ENCODE peak calls at places on chromosomes 5 and 9, in nine cellular contexts. L is omental fat pad; M is CD4-positive, alpha-beta T cell; P is uterus; R is left ventricle myocardium inferior; H is BJ; N is MM.1S; I is retinal pigment epithelial cell; J is progenitor cell of endocrine pancreas. W is an unnamed sample.

GRCh38 chr9:109974143-109974917 is 194.3 kb downstream of the PALM2AKAP2 start:
- DNase-seq in L (no peak), M (no peak), P (no peak), R (peak; percentile 21), H (no peak), N (peak; percentile 80), I (no peak), J (no peak), W (no peak)

GRCh38 chr5:153796527-153796926 is 242.2 kb downstream of the FAM114A2 start:
- DNase-seq in L (no peak), M (no peak), P (no peak), R (no peak), H (no peak), N (no peak), I (no peak), J (no peak), W (no peak)

GRCh38 chr9:112338561-112338960 is 5.1 kb upstream of the PTBP3 start:
- DNase-seq in L (no peak), M (no peak), P (no peak), R (no peak), H (no peak), N (no peak), I (no peak), J (no peak), W (peak; percentile 59)

GRCh38 chr9:134961331-134962064 is 43.8 kb upstream of the FCN1 start:
- DNase-seq in L (no peak), M (no peak), P (no peak), R (peak; percentile 35), H (no peak), N (no peak), I (no peak), J (no peak), W (no peak)

GRCh38 chr5:14532180-14532579 is 49.4 kb upstream of the OTULINL start:
- DNase-seq in L (no peak), M (no peak), P (no peak), R (no peak), H (no peak), N (no peak), I (no peak), J (no peak), W (no peak)

GRCh38 chr9:135410421-135410820 is 69.2 kb upstream of the PPP1R26 start:
- DNase-seq in L (no peak), M (no peak), P (no peak), R (no peak), H (no peak), N (no peak), I (no peak), J (no peak), W (no peak)

GRCh38 chr9:90526386-90526785 is 116.2 kb downstream of the DIRAS2 start:
- DNase-seq in L (no peak), M (no peak), P (no peak), R (no peak), H (no peak), N (no peak), I (no peak), J (no peak), W (no peak)

GRCh38 chr5:170104299-170104698 is 1.4 kb upstream of the FOXI1 start:
- DNase-seq in L (no peak), M (no peak), P (no peak), R (no peak), H (no peak), N (no peak), I (no peak), J (no peak), W (no peak)

GRCh38 chr5:220008-220407 is 1.9 kb downstream of the SDHA start:
- DNase-seq in L (no peak), M (no peak), P (no peak), R (no peak), H (no peak), N (peak; percentile 86), I (no peak), J (no peak), W (no peak)

GRCh38 chr9:21970800-21971620 is 23.2 kb downstream of the CDKN2A start:
- DNase-seq in L (no peak), M (no peak), P (no peak), R (no peak), H (no peak), N (no peak), I (no peak), J (no peak), W (no peak)

GRCh38 chr5:28743362-28743761 is 1705.0 kb upstream of the CDH9 start:
- DNase-seq in L (no peak), M (no peak), P (no peak), R (no peak), H (no peak), N (peak; percentile 8), I (peak; percentile 31), J (no peak), W (no peak)

GRCh38 chr9:132410642-132411041 is 631 bp downstream of the CFAP77 start:
- DNase-seq in L (no peak), M (peak; percentile 18), P (no peak), R (no peak), H (no peak), N (no peak), I (no peak), J (no peak), W (no peak)

DNA sequence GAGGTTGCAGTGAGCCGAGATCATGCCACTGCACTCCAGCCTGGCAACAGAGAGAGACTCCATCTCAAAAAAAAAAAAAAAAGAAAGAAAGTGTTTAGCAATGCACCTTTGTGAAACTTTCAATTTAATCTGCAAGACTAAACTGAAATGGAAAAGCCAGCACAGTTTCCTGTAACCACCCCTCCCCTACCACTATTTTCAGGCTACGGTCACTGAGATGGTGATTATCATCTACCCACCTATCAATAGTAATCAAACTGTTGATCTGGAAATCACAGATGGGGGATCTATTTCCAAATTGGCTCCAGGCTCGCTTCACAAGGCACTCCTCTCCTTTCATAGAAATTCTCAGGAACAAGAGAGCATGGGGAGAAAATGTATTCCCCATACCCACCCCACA is 30.6 kb upstream of the IL7R start:
- DNase-seq in L (no peak), M (no peak), P (no peak), R (no peak), H (no peak), N (no peak), I (no peak), J (no peak), W (no peak)
- TF ChIP-seq CTCF in L (no peak), M (no peak), P (no peak), R (no peak), H (no peak), N (no peak), I (no peak), J (no peak), W (no peak)

GRCh38 chr9:93965830-93966577 is 10.8 kb upstream of the BARX1 start:
- DNase-seq in L (no peak), M (no peak), P (no peak), R (no peak), H (no peak), N (no peak), I (no peak), J (no peak), W (no peak)
- TF ChIP-seq CTCF in L (no peak), M (no peak), P (no peak), R (peak; percentile 16), H (no peak), N (peak; percentile 17), I (peak; percentile 28), J (peak; percentile 53), W (peak; percentile 4)

GRCh38 chr9:101707708-101708107 is 30.7 kb downstream of the GRIN3A start:
- DNase-seq in L (no peak), M (no peak), P (no peak), R (no peak), H (no peak), N (no peak), I (no peak), J (no peak), W (no peak)
- TF ChIP-seq CTCF in L (no peak), M (no peak), P (no peak), R (no peak), H (no peak), N (no peak), I (no peak), J (no peak), W (no peak)

DNA sequence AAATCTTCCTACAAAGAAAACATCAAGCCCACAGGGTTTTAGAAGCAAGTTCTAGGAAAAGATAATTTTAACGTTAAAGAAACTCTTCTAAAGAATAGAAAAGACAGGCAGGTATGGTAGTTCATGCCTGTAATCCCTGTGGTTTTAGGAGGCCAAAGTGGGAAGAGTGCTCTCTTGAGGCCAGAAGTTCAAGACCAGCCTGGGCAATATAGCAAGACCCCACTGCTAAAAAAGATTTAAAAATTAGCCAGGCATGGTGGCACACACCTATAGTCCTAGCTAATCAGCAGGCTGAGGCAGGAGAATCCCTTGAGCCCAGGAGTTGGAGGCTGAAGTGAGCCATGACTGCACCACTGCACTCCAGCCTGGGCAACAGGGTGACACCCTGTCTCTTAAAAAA is 193.3 kb downstream of the MLLT3 start:
- DNase-seq in L (no peak), M (no peak), P (no peak), R (no peak), H (no peak), N (no peak), I (no peak), J (no peak), W (no peak)
- TF ChIP-seq CTCF in L (no peak), M (no peak), P (no peak), R (no peak), H (no peak), N (no peak), I (no peak), J (no peak), W (no peak)

GRCh38 chr5:119329701-119330100 is 26.1 kb upstream of the TNFAIP8 start:
- DNase-seq in L (no peak), M (no peak), P (no peak), R (no peak), H (no peak), N (no peak), I (no peak), J (no peak), W (no peak)
- TF ChIP-seq CTCF in L (no peak), M (no peak), P (no peak), R (no peak), H (no peak), N (no peak), I (no peak), J (no peak), W (no peak)